ENCODE peak calls at places on chromosomes 11 and 22, in five cellular contexts. One of them, this sample, is unnamed.

GRCh38 chr11:31809857-31810778 is 1.0 kb downstream of the PAX6 start:
- DNase-seq in MM.1S: peak; percentile 6
- DNase-seq in A549: peak; percentile 51
- DNase-seq in AG04450: no peak
- DNase-seq in OCI-LY7: no peak
- DNase-seq in this sample: no peak

GRCh38 chr22:30040499-30041055 is 39.7 kb upstream of the HORMAD2 start:
- DNase-seq in MM.1S: no peak
- DNase-seq in A549: no peak
- DNase-seq in AG04450: no peak
- DNase-seq in OCI-LY7: no peak
- DNase-seq in this sample: no peak

GRCh38 chr11:105786766-105787165 is 176.9 kb downstream of the GRIA4 start:
- DNase-seq in MM.1S: no peak
- DNase-seq in A549: no peak
- DNase-seq in AG04450: no peak
- DNase-seq in OCI-LY7: no peak
- DNase-seq in this sample: no peak

GRCh38 chr11:123219066-123219697 is 24.1 kb upstream of the CLMP start:
- DNase-seq in MM.1S: no peak
- DNase-seq in A549: no peak
- DNase-seq in AG04450: peak; percentile 53
- DNase-seq in OCI-LY7: no peak
- DNase-seq in this sample: no peak

GRCh38 chr11:65078151-65078550 is 5.7 kb downstream of the CDCA5 start:
- DNase-seq in MM.1S: peak; percentile 65
- DNase-seq in A549: peak; percentile 77
- DNase-seq in AG04450: no peak
- DNase-seq in OCI-LY7: peak; percentile 71
- DNase-seq in this sample: no peak

GRCh38 chr11:86497310-86497709 is 122.6 kb downstream of the CCDC81 start:
- DNase-seq in MM.1S: no peak
- DNase-seq in A549: no peak
- DNase-seq in AG04450: no peak
- DNase-seq in OCI-LY7: no peak
- DNase-seq in this sample: no peak

GRCh38 chr11:113997473-113997872 is 22.6 kb downstream of the HTR3A start:
- DNase-seq in MM.1S: no peak
- DNase-seq in A549: no peak
- DNase-seq in AG04450: no peak
- DNase-seq in OCI-LY7: no peak
- DNase-seq in this sample: no peak

GRCh38 chr11:63478896-63479295 is 12.1 kb downstream of the PLAAT5 start:
- DNase-seq in MM.1S: peak; percentile 68
- DNase-seq in A549: peak; percentile 71
- DNase-seq in AG04450: peak; percentile 53
- DNase-seq in OCI-LY7: peak; percentile 71
- DNase-seq in this sample: peak; percentile 72

GRCh38 chr22:18024276-18024939 is at the start of gene MICAL3:
- DNase-seq in MM.1S: peak; percentile 80
- DNase-seq in A549: peak; percentile 57
- DNase-seq in AG04450: no peak
- DNase-seq in OCI-LY7: peak; percentile 88
- DNase-seq in this sample: no peak

GRCh38 chr22:18023509-18024275 is 669 bp downstream of the MICAL3 start:
- DNase-seq in MM.1S: peak; percentile 58
- DNase-seq in A549: peak; percentile 76
- DNase-seq in AG04450: peak; percentile 48
- DNase-seq in OCI-LY7: peak; percentile 67
- DNase-seq in this sample: peak; percentile 39

GRCh38 chr22:18024956-18025720 is 777 bp upstream of the MICAL3 start:
- DNase-seq in MM.1S: no peak
- DNase-seq in A549: no peak
- DNase-seq in AG04450: no peak
- DNase-seq in OCI-LY7: peak; percentile 35
- DNase-seq in this sample: no peak

GRCh38 chr22:18021431-18021830 is 2.9 kb downstream of the MICAL3 start:
- DNase-seq in MM.1S: no peak
- DNase-seq in A549: no peak
- DNase-seq in AG04450: no peak
- DNase-seq in OCI-LY7: no peak
- DNase-seq in this sample: no peak

GRCh38 chr22:18022851-18023250 is 1.5 kb downstream of the MICAL3 start:
- DNase-seq in MM.1S: no peak
- DNase-seq in A549: no peak
- DNase-seq in AG04450: no peak
- DNase-seq in OCI-LY7: no peak
- DNase-seq in this sample: no peak
- H3K4me3 ChIP-seq in MM.1S: peak overlapping the region; percentile 80
- H3K4me3 ChIP-seq in A549: peak overlapping the region; percentile 76
- H3K4me3 ChIP-seq in AG04450: no peak overlapping the region
- H3K4me3 ChIP-seq in OCI-LY7: peak overlapping the region; percentile 68
- H3K4me3 ChIP-seq in this sample: no peak overlapping the region

GRCh38 chr22:19773470-19774040 is 13.0 kb downstream of the TBX1 start:
- DNase-seq in MM.1S: no peak
- DNase-seq in A549: no peak
- DNase-seq in AG04450: no peak
- DNase-seq in OCI-LY7: no peak
- DNase-seq in this sample: no peak

GRCh38 chr22:19772422-19772672 is 11.8 kb downstream of the TBX1 start:
- DNase-seq in MM.1S: no peak
- DNase-seq in A549: no peak
- DNase-seq in AG04450: no peak
- DNase-seq in OCI-LY7: no peak
- DNase-seq in this sample: no peak

GRCh38 chr22:19770349-19771220 is 10.0 kb downstream of the TBX1 start:
- DNase-seq in MM.1S: no peak
- DNase-seq in A549: no peak
- DNase-seq in AG04450: no peak
- DNase-seq in OCI-LY7: no peak
- DNase-seq in this sample: no peak

GRCh38 chr22:19774628-19775027 is 14.1 kb downstream of the TBX1 start:
- DNase-seq in MM.1S: no peak
- DNase-seq in A549: no peak
- DNase-seq in AG04450: no peak
- DNase-seq in OCI-LY7: no peak
- DNase-seq in this sample: no peak

GRCh38 chr22:19772673-19773469 is 12.3 kb downstream of the TBX1 start:
- DNase-seq in MM.1S: no peak
- DNase-seq in A549: no peak
- DNase-seq in AG04450: no peak
- DNase-seq in OCI-LY7: peak; percentile 98
- DNase-seq in this sample: no peak
- TF ChIP-seq CTCF in MM.1S: no peak
- TF ChIP-seq CTCF in A549: no peak
- TF ChIP-seq CTCF in AG04450: no peak
- TF ChIP-seq CTCF in OCI-LY7: peak; percentile 72
- TF ChIP-seq CTCF in this sample: no peak

DNA sequence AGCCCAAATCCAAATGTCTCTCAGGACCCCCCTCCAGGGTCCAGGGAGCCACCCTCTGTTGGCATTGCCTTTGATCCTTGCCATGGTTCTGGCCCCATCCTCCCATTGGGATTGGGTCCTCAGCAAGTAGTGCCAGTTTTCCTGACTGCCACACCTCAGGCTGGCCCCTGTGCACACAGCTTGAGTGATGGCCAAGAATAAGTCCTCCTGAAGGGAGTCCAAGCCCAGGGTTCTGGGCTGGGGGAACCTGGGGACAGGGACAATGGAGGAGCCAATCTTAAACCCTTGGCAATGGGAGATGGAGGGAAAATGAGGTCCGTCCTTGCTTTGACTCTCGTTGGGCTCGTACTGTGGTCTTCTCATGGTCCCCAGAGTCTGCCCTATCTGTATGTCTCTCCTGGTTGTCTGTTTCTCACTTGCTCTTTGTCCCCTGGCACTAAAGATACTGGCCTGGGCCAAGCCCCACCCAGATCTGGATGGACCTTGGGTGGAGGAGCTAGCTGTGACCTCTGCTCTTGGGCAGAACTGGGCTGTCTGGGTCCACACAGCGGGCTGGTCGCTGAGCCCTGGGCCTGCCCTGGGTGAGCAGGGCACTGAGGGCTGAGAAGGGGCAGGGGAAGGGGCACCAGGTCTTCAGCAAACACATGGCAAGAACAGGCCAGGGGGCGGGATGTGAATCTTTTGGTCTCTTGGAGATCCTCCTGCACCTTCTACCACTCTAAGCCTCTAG is 2.9 kb downstream of the SOX10 start:
- DNase-seq in MM.1S: no peak
- DNase-seq in A549: no peak
- DNase-seq in AG04450: no peak
- DNase-seq in OCI-LY7: no peak
- DNase-seq in this sample: no peak
- H3K4me3 ChIP-seq in MM.1S: no peak overlapping the region
- H3K4me3 ChIP-seq in A549: no peak overlapping the region
- H3K4me3 ChIP-seq in AG04450: no peak overlapping the region
- H3K4me3 ChIP-seq in OCI-LY7: no peak overlapping the region
- H3K4me3 ChIP-seq in this sample: no peak overlapping the region

DNA sequence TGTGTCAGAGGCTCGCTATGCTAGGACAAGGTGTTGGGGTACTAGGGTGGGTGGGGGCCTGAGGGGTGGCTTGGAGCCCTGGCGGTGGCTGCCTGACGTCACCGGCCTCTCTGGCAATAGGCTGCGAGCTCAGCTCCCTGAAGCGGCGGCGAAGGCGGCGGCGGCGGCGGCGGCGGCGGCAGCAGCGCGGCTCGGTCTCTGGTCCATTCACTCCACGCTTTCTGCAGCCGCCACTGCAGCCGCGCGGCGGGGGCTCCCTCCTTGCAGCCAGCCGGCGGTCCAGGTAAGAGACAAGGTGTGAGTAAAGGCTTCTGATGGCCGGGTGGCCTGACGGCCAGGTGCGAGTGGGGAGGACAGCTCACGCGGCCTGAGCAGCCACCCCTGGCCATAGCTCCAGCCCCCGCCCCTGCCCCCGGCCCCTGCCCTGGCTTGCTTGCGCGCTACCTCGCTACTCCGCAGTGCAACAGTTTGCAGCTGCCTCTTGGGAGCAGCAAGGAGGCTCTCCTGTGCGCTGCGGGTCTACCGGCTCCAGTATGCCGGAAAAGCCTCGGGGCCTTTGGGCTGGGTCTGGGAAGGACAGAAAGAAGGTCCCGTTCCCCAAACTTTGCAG is at the start of gene C11orf87:
- DNase-seq in MM.1S: no peak
- DNase-seq in A549: no peak
- DNase-seq in AG04450: no peak
- DNase-seq in OCI-LY7: no peak
- DNase-seq in this sample: no peak
- TF ChIP-seq CTCF in MM.1S: no peak
- TF ChIP-seq CTCF in A549: no peak
- TF ChIP-seq CTCF in AG04450: no peak
- TF ChIP-seq CTCF in OCI-LY7: no peak
- TF ChIP-seq CTCF in this sample: no peak